ENCODE peak calls at places on chromosomes 4 and X, in four cellular contexts. Q is uterus, P is AG09319, L is iPS-NIHi11. C is an unnamed sample.

GRCh38 chrX:78652971-78653822 is 5.9 kb downstream of the RTL3 start:
- DNase-seq in P (no peak), L (peak; percentile 4), Q (no peak), C (peak; percentile 61)

GRCh38 chrX:142052238-142052637 is 148.5 kb downstream of the MAGEC1 start:
- DNase-seq in Q (no peak), L (no peak), P (no peak), C (no peak)

GRCh38 chr4:189126040-189126439 is 814.6 kb upstream of the FRG1 start:
- DNase-seq in Q (no peak), P (no peak), L (no peak), C (no peak)

GRCh38 chr4:17197070-17197469 is 298.6 kb upstream of the LDB2 start:
- DNase-seq in L (no peak), Q (no peak), P (no peak), C (no peak)

GRCh38 chr4:154614306-154614705 is 1.9 kb upstream of the FGG start:
- DNase-seq in P (no peak), L (no peak), Q (no peak), C (no peak)

GRCh38 chr4:139902328-139903217 is 237.0 kb downstream of the MGST2 start:
- DNase-seq in P (no peak), L (no peak), Q (no peak), C (no peak)

GRCh38 chrX:123450217-123450616 is 266.1 kb downstream of the GRIA3 start:
- DNase-seq in P (no peak), Q (no peak), L (peak; percentile 7), C (no peak)

GRCh38 chr4:101307901-101308300 is 39.4 kb downstream of the PPP3CA start:
- DNase-seq in P (no peak), Q (no peak), L (no peak), C (no peak)

GRCh38 chr4:3871181-3871852 is 105.1 kb downstream of the ADRA2C start:
- DNase-seq in Q (no peak), P (no peak), L (peak; percentile 87), C (no peak)

GRCh38 chrX:118536687-118537461 is 41.3 kb downstream of the DOCK11 start:
- DNase-seq in L (no peak), Q (no peak), P (no peak), C (no peak)

GRCh38 chr4:11647433-11647832 is 218.7 kb upstream of the HS3ST1 start:
- DNase-seq in Q (no peak), L (no peak), P (no peak), C (no peak)

GRCh38 chrX:10457092-10457491 is 163.3 kb downstream of the MID1 start:
- DNase-seq in P (no peak), L (no peak), Q (no peak), C (no peak)

GRCh38 chrX:40040686-40041461 is 56.9 kb downstream of the BCOR start:
- DNase-seq in L (no peak), Q (no peak), P (no peak), C (no peak)

GRCh38 chr4:153448003-153448731 is 18.0 kb upstream of the TMEM131L start:
- DNase-seq in P (no peak), Q (no peak), L (no peak), C (no peak)

GRCh38 chrX:154457491-154458115 is 478 bp upstream of the PLXNA3 start:
- DNase-seq in P (no peak), Q (no peak), L (peak; percentile 90), C (no peak)

GRCh38 chrX:69019073-69019890 is 146.0 kb downstream of the PJA1 start:
- DNase-seq in Q (no peak), P (no peak), L (no peak), C (no peak)

GRCh38 chr4:1116837-1117236 is 3.5 kb upstream of the RNF212 start:
- DNase-seq in L (no peak), P (no peak), Q (no peak), C (no peak)

GRCh38 chrX:140180585-140180984 is 215.3 kb upstream of the CXorf66 start:
- DNase-seq in L (no peak), Q (no peak), P (peak; percentile 4), C (no peak)

GRCh38 chrX:41923257-41923924 is at the start of gene CASK:
- DNase-seq in P (peak; percentile 82), L (peak; percentile 86), Q (peak; percentile 91), C (no peak)

GRCh38 chrX:119190736-119191282 is 45.3 kb upstream of the PGRMC1 start:
- DNase-seq in L (no peak), Q (peak; percentile 21), P (no peak), C (peak; percentile 20)

GRCh38 chr4:18398661-18399060 is 377.1 kb upstream of the LCORL start:
- DNase-seq in P (no peak), L (no peak), Q (no peak), C (no peak)

GRCh38 chrX:46140272-46140671 is 404.9 kb downstream of the ZNF674 start:
- DNase-seq in P (no peak), Q (no peak), L (no peak), C (no peak)

GRCh38 chrX:129646721-129647587 is 7.8 kb downstream of the APLN start:
- DNase-seq in Q (no peak), L (no peak), P (no peak), C (no peak)

GRCh38 chr4:154739111-154739510 is 4.7 kb upstream of the LRAT start:
- DNase-seq in Q (no peak), L (no peak), P (no peak), C (no peak)

GRCh38 chr4:28451346-28451745 is 1590.7 kb downstream of the STIM2 start:
- DNase-seq in Q (no peak), P (no peak), L (no peak), C (no peak)

GRCh38 chr4:140693577-140693976 is 62.6 kb downstream of the TBC1D9 start:
- DNase-seq in Q (no peak), L (no peak), P (no peak), C (no peak)

GRCh38 chr4:8524595-8525382 is 55.4 kb upstream of the GPR78 start:
- DNase-seq in L (no peak), Q (no peak), P (no peak), C (no peak)

GRCh38 chr4:72215198-72215597 is 183.4 kb downstream of the NPFFR2 start:
- DNase-seq in L (no peak), P (no peak), Q (no peak), C (no peak)

GRCh38 chr4:146654976-146655761 is 16.5 kb downstream of the POU4F2 start:
- DNase-seq in L (peak; percentile 60), P (no peak), Q (no peak), C (no peak)

GRCh38 chr4:115873048-115873447 is 759.6 kb upstream of the NDST4 start:
- DNase-seq in Q (no peak), P (no peak), L (no peak), C (no peak)

GRCh38 chr4:124111411-124111810 is 601.1 kb downstream of the ANKRD50 start:
- DNase-seq in L (no peak), P (no peak), Q (no peak), C (no peak)

GRCh38 chr4:61619528-61619927 is 419.4 kb downstream of the ADGRL3 start:
- DNase-seq in L (peak; percentile 18), P (no peak), Q (no peak), C (no peak)

GRCh38 chr4:184384056-184384809 is 90.1 kb downstream of the IRF2 start:
- DNase-seq in Q (peak; percentile 42), L (no peak), P (peak; percentile 76), C (peak; percentile 73)

GRCh38 chr4:2182981-2183380 is 58.9 kb downstream of the HAUS3 start:
- DNase-seq in P (no peak), Q (no peak), L (no peak), C (no peak)

GRCh38 chr4:107122736-107123135 is 86.6 kb upstream of the DKK2 start:
- DNase-seq in L (no peak), P (no peak), Q (no peak), C (no peak)